ENCODE peak calls at places on chromosomes 6 and 20, in ten cellular contexts. One of them, this sample, is unnamed.

GRCh38 chr6:56445818-56446217 is 196.9 kb downstream of the DST start:
- DNase-seq in GM12891: no peak
- DNase-seq in stimulated activated CD4-positive, alpha-beta T cell treated with anti-CD3 and anti-CD28 coated beads, Interleukin-1b, Interleukin-23, amount 100 ng/mL, for 24 hours: no peak
- DNase-seq in Kasumi-1: no peak
- DNase-seq in stimulated activated naive CD8-positive, alpha-beta T cell treated with anti-CD3 and anti-CD28 coated beads, Interleukin-15, Interleukin-2, amounts not matched to agents 100 U/mL and 50 U/mL, for 24 hours: no peak
- DNase-seq in NCI-H1417: no peak
- DNase-seq in mucosa of gallbladder: no peak
- DNase-seq in NCI-H2081: no peak
- DNase-seq in ELR: no peak
- DNase-seq in RWPE1: no peak
- DNase-seq in this sample: no peak

GRCh38 chr20:40286991-40287531 is 402.0 kb downstream of the MAFB start:
- DNase-seq in stimulated activated naive CD8-positive, alpha-beta T cell treated with anti-CD3 and anti-CD28 coated beads, Interleukin-15, Interleukin-2, amounts not matched to agents 100 U/mL and 50 U/mL, for 24 hours: no peak
- DNase-seq in Kasumi-1: no peak
- DNase-seq in NCI-H1417: no peak
- DNase-seq in mucosa of gallbladder: peak
- DNase-seq in GM12891: no peak
- DNase-seq in NCI-H2081: no peak
- DNase-seq in RWPE1: peak
- DNase-seq in stimulated activated CD4-positive, alpha-beta T cell treated with anti-CD3 and anti-CD28 coated beads, Interleukin-1b, Interleukin-23, amount 100 ng/mL, for 24 hours: no peak
- DNase-seq in ELR: no peak
- DNase-seq in this sample: no peak

GRCh38 chr20:11895832-11896484 is 21.7 kb upstream of the BTBD3 start:
- DNase-seq in stimulated activated CD4-positive, alpha-beta T cell treated with anti-CD3 and anti-CD28 coated beads, Interleukin-1b, Interleukin-23, amount 100 ng/mL, for 24 hours: no peak
- DNase-seq in stimulated activated naive CD8-positive, alpha-beta T cell treated with anti-CD3 and anti-CD28 coated beads, Interleukin-15, Interleukin-2, amounts not matched to agents 100 U/mL and 50 U/mL, for 24 hours: no peak
- DNase-seq in NCI-H1417: no peak
- DNase-seq in RWPE1: no peak
- DNase-seq in NCI-H2081: no peak
- DNase-seq in GM12891: no peak
- DNase-seq in Kasumi-1: no peak
- DNase-seq in ELR: no peak
- DNase-seq in mucosa of gallbladder: no peak
- DNase-seq in this sample: no peak

GRCh38 chr6:88492241-88492640 is 326.1 kb upstream of the CNR1 start:
- DNase-seq in NCI-H1417: no peak
- DNase-seq in stimulated activated naive CD8-positive, alpha-beta T cell treated with anti-CD3 and anti-CD28 coated beads, Interleukin-15, Interleukin-2, amounts not matched to agents 100 U/mL and 50 U/mL, for 24 hours: no peak
- DNase-seq in RWPE1: no peak
- DNase-seq in ELR: no peak
- DNase-seq in Kasumi-1: no peak
- DNase-seq in stimulated activated CD4-positive, alpha-beta T cell treated with anti-CD3 and anti-CD28 coated beads, Interleukin-1b, Interleukin-23, amount 100 ng/mL, for 24 hours: no peak
- DNase-seq in GM12891: no peak
- DNase-seq in mucosa of gallbladder: no peak
- DNase-seq in NCI-H2081: no peak
- DNase-seq in this sample: no peak

GRCh38 chr20:46559685-46560440 is 9.4 kb upstream of the OCSTAMP start:
- DNase-seq in mucosa of gallbladder: no peak
- DNase-seq in ELR: no peak
- DNase-seq in stimulated activated naive CD8-positive, alpha-beta T cell treated with anti-CD3 and anti-CD28 coated beads, Interleukin-15, Interleukin-2, amounts not matched to agents 100 U/mL and 50 U/mL, for 24 hours: no peak
- DNase-seq in NCI-H1417: peak
- DNase-seq in GM12891: no peak
- DNase-seq in NCI-H2081: no peak
- DNase-seq in RWPE1: no peak
- DNase-seq in stimulated activated CD4-positive, alpha-beta T cell treated with anti-CD3 and anti-CD28 coated beads, Interleukin-1b, Interleukin-23, amount 100 ng/mL, for 24 hours: no peak
- DNase-seq in Kasumi-1: no peak
- DNase-seq in this sample: no peak

GRCh38 chr20:17619351-17620093 is 49.6 kb downstream of the DSTN start:
- DNase-seq in Kasumi-1: no peak
- DNase-seq in mucosa of gallbladder: no peak
- DNase-seq in stimulated activated naive CD8-positive, alpha-beta T cell treated with anti-CD3 and anti-CD28 coated beads, Interleukin-15, Interleukin-2, amounts not matched to agents 100 U/mL and 50 U/mL, for 24 hours: peak
- DNase-seq in ELR: no peak
- DNase-seq in NCI-H1417: no peak
- DNase-seq in stimulated activated CD4-positive, alpha-beta T cell treated with anti-CD3 and anti-CD28 coated beads, Interleukin-1b, Interleukin-23, amount 100 ng/mL, for 24 hours: no peak
- DNase-seq in NCI-H2081: no peak
- DNase-seq in GM12891: peak
- DNase-seq in RWPE1: no peak
- DNase-seq in this sample: no peak

GRCh38 chr6:39387785-39388184 is 65.3 kb upstream of the KCNK16 start:
- DNase-seq in mucosa of gallbladder: no peak
- DNase-seq in ELR: peak
- DNase-seq in RWPE1: peak
- DNase-seq in GM12891: no peak
- DNase-seq in Kasumi-1: no peak
- DNase-seq in NCI-H1417: no peak
- DNase-seq in NCI-H2081: no peak
- DNase-seq in stimulated activated CD4-positive, alpha-beta T cell treated with anti-CD3 and anti-CD28 coated beads, Interleukin-1b, Interleukin-23, amount 100 ng/mL, for 24 hours: no peak
- DNase-seq in stimulated activated naive CD8-positive, alpha-beta T cell treated with anti-CD3 and anti-CD28 coated beads, Interleukin-15, Interleukin-2, amounts not matched to agents 100 U/mL and 50 U/mL, for 24 hours: no peak
- DNase-seq in this sample: no peak

GRCh38 chr6:27296106-27296783 is 15.8 kb downstream of the POM121L2 start:
- DNase-seq in NCI-H2081: no peak
- DNase-seq in stimulated activated naive CD8-positive, alpha-beta T cell treated with anti-CD3 and anti-CD28 coated beads, Interleukin-15, Interleukin-2, amounts not matched to agents 100 U/mL and 50 U/mL, for 24 hours: no peak
- DNase-seq in ELR: peak
- DNase-seq in NCI-H1417: no peak
- DNase-seq in Kasumi-1: no peak
- DNase-seq in stimulated activated CD4-positive, alpha-beta T cell treated with anti-CD3 and anti-CD28 coated beads, Interleukin-1b, Interleukin-23, amount 100 ng/mL, for 24 hours: no peak
- DNase-seq in mucosa of gallbladder: no peak
- DNase-seq in RWPE1: no peak
- DNase-seq in GM12891: no peak
- DNase-seq in this sample: no peak

GRCh38 chr6:96394727-96395126 is 126.9 kb upstream of the UFL1 start:
- DNase-seq in ELR: no peak
- DNase-seq in mucosa of gallbladder: no peak
- DNase-seq in RWPE1: no peak
- DNase-seq in Kasumi-1: no peak
- DNase-seq in stimulated activated CD4-positive, alpha-beta T cell treated with anti-CD3 and anti-CD28 coated beads, Interleukin-1b, Interleukin-23, amount 100 ng/mL, for 24 hours: no peak
- DNase-seq in GM12891: no peak
- DNase-seq in stimulated activated naive CD8-positive, alpha-beta T cell treated with anti-CD3 and anti-CD28 coated beads, Interleukin-15, Interleukin-2, amounts not matched to agents 100 U/mL and 50 U/mL, for 24 hours: no peak
- DNase-seq in NCI-H2081: no peak
- DNase-seq in NCI-H1417: no peak
- DNase-seq in this sample: no peak

GRCh38 chr20:24768977-24769675 is 179.9 kb upstream of the CST7 start:
- DNase-seq in stimulated activated naive CD8-positive, alpha-beta T cell treated with anti-CD3 and anti-CD28 coated beads, Interleukin-15, Interleukin-2, amounts not matched to agents 100 U/mL and 50 U/mL, for 24 hours: no peak
- DNase-seq in RWPE1: no peak
- DNase-seq in GM12891: no peak
- DNase-seq in stimulated activated CD4-positive, alpha-beta T cell treated with anti-CD3 and anti-CD28 coated beads, Interleukin-1b, Interleukin-23, amount 100 ng/mL, for 24 hours: no peak
- DNase-seq in Kasumi-1: no peak
- DNase-seq in ELR: no peak
- DNase-seq in NCI-H2081: no peak
- DNase-seq in NCI-H1417: no peak
- DNase-seq in mucosa of gallbladder: no peak
- DNase-seq in this sample: no peak

GRCh38 chr20:41172296-41173140 is 35.2 kb downstream of the PLCG1 start:
- DNase-seq in ELR: no peak
- DNase-seq in stimulated activated naive CD8-positive, alpha-beta T cell treated with anti-CD3 and anti-CD28 coated beads, Interleukin-15, Interleukin-2, amounts not matched to agents 100 U/mL and 50 U/mL, for 24 hours: peak
- DNase-seq in stimulated activated CD4-positive, alpha-beta T cell treated with anti-CD3 and anti-CD28 coated beads, Interleukin-1b, Interleukin-23, amount 100 ng/mL, for 24 hours: no peak
- DNase-seq in NCI-H2081: no peak
- DNase-seq in Kasumi-1: no peak
- DNase-seq in mucosa of gallbladder: no peak
- DNase-seq in GM12891: no peak
- DNase-seq in NCI-H1417: no peak
- DNase-seq in RWPE1: no peak
- DNase-seq in this sample: no peak

GRCh38 chr6:26202201-26202611 is 115.0 kb downstream of the HFE start:
- DNase-seq in Kasumi-1: no peak
- DNase-seq in GM12891: no peak
- DNase-seq in ELR: no peak
- DNase-seq in NCI-H2081: no peak
- DNase-seq in mucosa of gallbladder: no peak
- DNase-seq in stimulated activated naive CD8-positive, alpha-beta T cell treated with anti-CD3 and anti-CD28 coated beads, Interleukin-15, Interleukin-2, amounts not matched to agents 100 U/mL and 50 U/mL, for 24 hours: no peak
- DNase-seq in stimulated activated CD4-positive, alpha-beta T cell treated with anti-CD3 and anti-CD28 coated beads, Interleukin-1b, Interleukin-23, amount 100 ng/mL, for 24 hours: no peak
- DNase-seq in NCI-H1417: no peak
- DNase-seq in RWPE1: no peak
- DNase-seq in this sample: no peak

GRCh38 chr6:105879902-105880547 is 206.1 kb upstream of the PRDM1 start:
- DNase-seq in ELR: no peak
- DNase-seq in RWPE1: no peak
- DNase-seq in stimulated activated CD4-positive, alpha-beta T cell treated with anti-CD3 and anti-CD28 coated beads, Interleukin-1b, Interleukin-23, amount 100 ng/mL, for 24 hours: no peak
- DNase-seq in NCI-H2081: no peak
- DNase-seq in Kasumi-1: peak
- DNase-seq in GM12891: no peak
- DNase-seq in stimulated activated naive CD8-positive, alpha-beta T cell treated with anti-CD3 and anti-CD28 coated beads, Interleukin-15, Interleukin-2, amounts not matched to agents 100 U/mL and 50 U/mL, for 24 hours: peak
- DNase-seq in NCI-H1417: no peak
- DNase-seq in mucosa of gallbladder: peak
- DNase-seq in this sample: no peak

GRCh38 chr20:19433371-19434316 is 221.2 kb downstream of the SLC24A3 start:
- DNase-seq in RWPE1: no peak
- DNase-seq in mucosa of gallbladder: no peak
- DNase-seq in ELR: peak
- DNase-seq in stimulated activated CD4-positive, alpha-beta T cell treated with anti-CD3 and anti-CD28 coated beads, Interleukin-1b, Interleukin-23, amount 100 ng/mL, for 24 hours: no peak
- DNase-seq in GM12891: no peak
- DNase-seq in Kasumi-1: no peak
- DNase-seq in NCI-H2081: no peak
- DNase-seq in stimulated activated naive CD8-positive, alpha-beta T cell treated with anti-CD3 and anti-CD28 coated beads, Interleukin-15, Interleukin-2, amounts not matched to agents 100 U/mL and 50 U/mL, for 24 hours: no peak
- DNase-seq in NCI-H1417: no peak
- DNase-seq in this sample: no peak

GRCh38 chr20:13784271-13784892 is 337 bp downstream of the ESF1 start:
- DNase-seq in mucosa of gallbladder: no peak
- DNase-seq in Kasumi-1: no peak
- DNase-seq in GM12891: no peak
- DNase-seq in NCI-H1417: no peak
- DNase-seq in stimulated activated CD4-positive, alpha-beta T cell treated with anti-CD3 and anti-CD28 coated beads, Interleukin-1b, Interleukin-23, amount 100 ng/mL, for 24 hours: no peak
- DNase-seq in RWPE1: peak
- DNase-seq in stimulated activated naive CD8-positive, alpha-beta T cell treated with anti-CD3 and anti-CD28 coated beads, Interleukin-15, Interleukin-2, amounts not matched to agents 100 U/mL and 50 U/mL, for 24 hours: no peak
- DNase-seq in NCI-H2081: no peak
- DNase-seq in ELR: peak
- DNase-seq in this sample: no peak

GRCh38 chr6:159062564-159062945 is 17.8 kb upstream of the TAGAP start:
- DNase-seq in NCI-H2081: no peak
- DNase-seq in mucosa of gallbladder: no peak
- DNase-seq in GM12891: no peak
- DNase-seq in ELR: no peak
- DNase-seq in NCI-H1417: no peak
- DNase-seq in stimulated activated naive CD8-positive, alpha-beta T cell treated with anti-CD3 and anti-CD28 coated beads, Interleukin-15, Interleukin-2, amounts not matched to agents 100 U/mL and 50 U/mL, for 24 hours: no peak
- DNase-seq in stimulated activated CD4-positive, alpha-beta T cell treated with anti-CD3 and anti-CD28 coated beads, Interleukin-1b, Interleukin-23, amount 100 ng/mL, for 24 hours: no peak
- DNase-seq in Kasumi-1: peak
- DNase-seq in RWPE1: no peak
- DNase-seq in this sample: no peak

GRCh38 chr20:4244700-4245485 is 229.5 kb upstream of the RNF24 start:
- DNase-seq in mucosa of gallbladder: peak
- DNase-seq in stimulated activated CD4-positive, alpha-beta T cell treated with anti-CD3 and anti-CD28 coated beads, Interleukin-1b, Interleukin-23, amount 100 ng/mL, for 24 hours: no peak
- DNase-seq in NCI-H2081: no peak
- DNase-seq in NCI-H1417: no peak
- DNase-seq in RWPE1: no peak
- DNase-seq in stimulated activated naive CD8-positive, alpha-beta T cell treated with anti-CD3 and anti-CD28 coated beads, Interleukin-15, Interleukin-2, amounts not matched to agents 100 U/mL and 50 U/mL, for 24 hours: no peak
- DNase-seq in ELR: no peak
- DNase-seq in Kasumi-1: no peak
- DNase-seq in GM12891: no peak
- DNase-seq in this sample: no peak

GRCh38 chr20:53899351-53900167 is 170.8 kb downstream of the BCAS1 start:
- DNase-seq in ELR: peak
- DNase-seq in stimulated activated naive CD8-positive, alpha-beta T cell treated with anti-CD3 and anti-CD28 coated beads, Interleukin-15, Interleukin-2, amounts not matched to agents 100 U/mL and 50 U/mL, for 24 hours: peak
- DNase-seq in RWPE1: peak
- DNase-seq in GM12891: no peak
- DNase-seq in mucosa of gallbladder: peak
- DNase-seq in NCI-H2081: peak
- DNase-seq in Kasumi-1: peak
- DNase-seq in NCI-H1417: no peak
- DNase-seq in stimulated activated CD4-positive, alpha-beta T cell treated with anti-CD3 and anti-CD28 coated beads, Interleukin-1b, Interleukin-23, amount 100 ng/mL, for 24 hours: no peak
- DNase-seq in this sample: no peak

GRCh38 chr6:45369870-45370269 is 7.9 kb downstream of the SUPT3H start:
- DNase-seq in stimulated activated naive CD8-positive, alpha-beta T cell treated with anti-CD3 and anti-CD28 coated beads, Interleukin-15, Interleukin-2, amounts not matched to agents 100 U/mL and 50 U/mL, for 24 hours: no peak
- DNase-seq in Kasumi-1: peak
- DNase-seq in NCI-H2081: no peak
- DNase-seq in RWPE1: no peak
- DNase-seq in ELR: no peak
- DNase-seq in stimulated activated CD4-positive, alpha-beta T cell treated with anti-CD3 and anti-CD28 coated beads, Interleukin-1b, Interleukin-23, amount 100 ng/mL, for 24 hours: no peak
- DNase-seq in GM12891: no peak
- DNase-seq in NCI-H1417: no peak
- DNase-seq in mucosa of gallbladder: no peak
- DNase-seq in this sample: no peak

GRCh38 chr6:26538572-26538902 is 371 bp downstream of the HMGN4 start:
- DNase-seq in ELR: no peak
- DNase-seq in stimulated activated CD4-positive, alpha-beta T cell treated with anti-CD3 and anti-CD28 coated beads, Interleukin-1b, Interleukin-23, amount 100 ng/mL, for 24 hours: no peak
- DNase-seq in GM12891: no peak
- DNase-seq in NCI-H2081: no peak
- DNase-seq in stimulated activated naive CD8-positive, alpha-beta T cell treated with anti-CD3 and anti-CD28 coated beads, Interleukin-15, Interleukin-2, amounts not matched to agents 100 U/mL and 50 U/mL, for 24 hours: no peak
- DNase-seq in Kasumi-1: peak
- DNase-seq in mucosa of gallbladder: no peak
- DNase-seq in NCI-H1417: no peak
- DNase-seq in RWPE1: peak
- DNase-seq in this sample: no peak

GRCh38 chr6:150204705-150205472 is 62.0 kb downstream of the PPP1R14C start:
- DNase-seq in GM12891: no peak
- DNase-seq in RWPE1: no peak
- DNase-seq in NCI-H2081: no peak
- DNase-seq in stimulated activated CD4-positive, alpha-beta T cell treated with anti-CD3 and anti-CD28 coated beads, Interleukin-1b, Interleukin-23, amount 100 ng/mL, for 24 hours: no peak
- DNase-seq in stimulated activated naive CD8-positive, alpha-beta T cell treated with anti-CD3 and anti-CD28 coated beads, Interleukin-15, Interleukin-2, amounts not matched to agents 100 U/mL and 50 U/mL, for 24 hours: no peak
- DNase-seq in NCI-H1417: no peak
- DNase-seq in Kasumi-1: no peak
- DNase-seq in ELR: no peak
- DNase-seq in mucosa of gallbladder: no peak
- DNase-seq in this sample: no peak

GRCh38 chr6:134422426-134423231 is 104.7 kb upstream of the SGK1 start:
- DNase-seq in RWPE1: peak
- DNase-seq in stimulated activated naive CD8-positive, alpha-beta T cell treated with anti-CD3 and anti-CD28 coated beads, Interleukin-15, Interleukin-2, amounts not matched to agents 100 U/mL and 50 U/mL, for 24 hours: no peak
- DNase-seq in stimulated activated CD4-positive, alpha-beta T cell treated with anti-CD3 and anti-CD28 coated beads, Interleukin-1b, Interleukin-23, amount 100 ng/mL, for 24 hours: no peak
- DNase-seq in NCI-H2081: no peak
- DNase-seq in ELR: peak
- DNase-seq in NCI-H1417: no peak
- DNase-seq in GM12891: no peak
- DNase-seq in mucosa of gallbladder: no peak
- DNase-seq in Kasumi-1: no peak
- DNase-seq in this sample: no peak

GRCh38 chr6:35442693-35443092 is 9.4 kb upstream of the FANCE start:
- DNase-seq in NCI-H1417: no peak
- DNase-seq in stimulated activated CD4-positive, alpha-beta T cell treated with anti-CD3 and anti-CD28 coated beads, Interleukin-1b, Interleukin-23, amount 100 ng/mL, for 24 hours: no peak
- DNase-seq in NCI-H2081: no peak
- DNase-seq in stimulated activated naive CD8-positive, alpha-beta T cell treated with anti-CD3 and anti-CD28 coated beads, Interleukin-15, Interleukin-2, amounts not matched to agents 100 U/mL and 50 U/mL, for 24 hours: no peak
- DNase-seq in ELR: no peak
- DNase-seq in RWPE1: no peak
- DNase-seq in GM12891: no peak
- DNase-seq in mucosa of gallbladder: no peak
- DNase-seq in Kasumi-1: no peak
- DNase-seq in this sample: no peak

GRCh38 chr6:1255646-1256365 is 56.1 kb upstream of the FOXQ1 start:
- DNase-seq in Kasumi-1: no peak
- DNase-seq in stimulated activated naive CD8-positive, alpha-beta T cell treated with anti-CD3 and anti-CD28 coated beads, Interleukin-15, Interleukin-2, amounts not matched to agents 100 U/mL and 50 U/mL, for 24 hours: no peak
- DNase-seq in ELR: peak
- DNase-seq in RWPE1: no peak
- DNase-seq in mucosa of gallbladder: no peak
- DNase-seq in GM12891: no peak
- DNase-seq in NCI-H2081: no peak
- DNase-seq in stimulated activated CD4-positive, alpha-beta T cell treated with anti-CD3 and anti-CD28 coated beads, Interleukin-1b, Interleukin-23, amount 100 ng/mL, for 24 hours: no peak
- DNase-seq in NCI-H1417: no peak
- DNase-seq in this sample: no peak

GRCh38 chr6:2158596-2159271 is 86.7 kb downstream of the GMDS start:
- DNase-seq in NCI-H2081: no peak
- DNase-seq in stimulated activated CD4-positive, alpha-beta T cell treated with anti-CD3 and anti-CD28 coated beads, Interleukin-1b, Interleukin-23, amount 100 ng/mL, for 24 hours: no peak
- DNase-seq in stimulated activated naive CD8-positive, alpha-beta T cell treated with anti-CD3 and anti-CD28 coated beads, Interleukin-15, Interleukin-2, amounts not matched to agents 100 U/mL and 50 U/mL, for 24 hours: peak
- DNase-seq in Kasumi-1: no peak
- DNase-seq in ELR: peak
- DNase-seq in RWPE1: peak
- DNase-seq in mucosa of gallbladder: no peak
- DNase-seq in GM12891: no peak
- DNase-seq in NCI-H1417: no peak
- DNase-seq in this sample: no peak

GRCh38 chr20:63054695-63055240 is 48.0 kb upstream of the BHLHE23 start:
- DNase-seq in NCI-H1417: no peak
- DNase-seq in GM12891: no peak
- DNase-seq in Kasumi-1: no peak
- DNase-seq in mucosa of gallbladder: no peak
- DNase-seq in stimulated activated CD4-positive, alpha-beta T cell treated with anti-CD3 and anti-CD28 coated beads, Interleukin-1b, Interleukin-23, amount 100 ng/mL, for 24 hours: no peak
- DNase-seq in ELR: no peak
- DNase-seq in NCI-H2081: no peak
- DNase-seq in RWPE1: no peak
- DNase-seq in stimulated activated naive CD8-positive, alpha-beta T cell treated with anti-CD3 and anti-CD28 coated beads, Interleukin-15, Interleukin-2, amounts not matched to agents 100 U/mL and 50 U/mL, for 24 hours: no peak
- DNase-seq in this sample: no peak

GRCh38 chr6:45423111-45423900 is 45.6 kb upstream of the SUPT3H start:
- DNase-seq in GM12891: no peak
- DNase-seq in mucosa of gallbladder: no peak
- DNase-seq in NCI-H2081: no peak
- DNase-seq in stimulated activated naive CD8-positive, alpha-beta T cell treated with anti-CD3 and anti-CD28 coated beads, Interleukin-15, Interleukin-2, amounts not matched to agents 100 U/mL and 50 U/mL, for 24 hours: peak
- DNase-seq in Kasumi-1: no peak
- DNase-seq in NCI-H1417: no peak
- DNase-seq in ELR: peak
- DNase-seq in stimulated activated CD4-positive, alpha-beta T cell treated with anti-CD3 and anti-CD28 coated beads, Interleukin-1b, Interleukin-23, amount 100 ng/mL, for 24 hours: no peak
- DNase-seq in RWPE1: no peak
- DNase-seq in this sample: no peak

GRCh38 chr6:1820165-1820564 is 210.4 kb downstream of the FOXC1 start:
- DNase-seq in NCI-H1417: no peak
- DNase-seq in RWPE1: no peak
- DNase-seq in ELR: peak
- DNase-seq in mucosa of gallbladder: no peak
- DNase-seq in stimulated activated naive CD8-positive, alpha-beta T cell treated with anti-CD3 and anti-CD28 coated beads, Interleukin-15, Interleukin-2, amounts not matched to agents 100 U/mL and 50 U/mL, for 24 hours: no peak
- DNase-seq in stimulated activated CD4-positive, alpha-beta T cell treated with anti-CD3 and anti-CD28 coated beads, Interleukin-1b, Interleukin-23, amount 100 ng/mL, for 24 hours: no peak
- DNase-seq in GM12891: no peak
- DNase-seq in NCI-H2081: no peak
- DNase-seq in Kasumi-1: no peak
- DNase-seq in this sample: no peak